ENCODE peak calls at places on chromosomes 6 and 20, in six cellular contexts. Q, J, K, E, O and G are unnamed samples.

GRCh38 chr6:25346064-25346463 is 66.9 kb downstream of the CARMIL1 start:
- DNase-seq in Q (no peak), J (no peak), K (no peak), E (no peak), O (no peak), G (no peak)

GRCh38 chr6:87661016-87661415 is 41.0 kb downstream of the AKIRIN2 start:
- DNase-seq in Q (no peak), J (peak; percentile 56), K (peak; percentile 61), E (peak; percentile 36), O (no peak), G (peak; percentile 40)

GRCh38 chr6:76026101-76026500 is 46.4 kb downstream of the IMPG1 start:
- DNase-seq in Q (no peak), J (peak; percentile 2), K (peak; percentile 8), E (no peak), O (peak; percentile 7), G (peak; percentile 33)

GRCh38 chr6:5752282-5752681 is 254.4 kb downstream of the NRN1 start:
- DNase-seq in Q (no peak), J (peak; percentile 80), K (peak; percentile 80), E (peak; percentile 50), O (no peak), G (peak; percentile 92)

GRCh38 chr6:77474286-77474956 is 11.1 kb upstream of the HTR1B start:
- DNase-seq in Q (no peak), J (no peak), K (no peak), E (peak; percentile 13), O (no peak), G (peak; percentile 22)

GRCh38 chr6:148770408-148771211 is 23.8 kb downstream of the UST start:
- DNase-seq in Q (no peak), J (no peak), K (no peak), E (no peak), O (no peak), G (no peak)

GRCh38 chr6:148109732-148110131 is 232.9 kb upstream of the SASH1 start:
- DNase-seq in Q (no peak), J (no peak), K (peak; percentile 5), E (no peak), O (no peak), G (no peak)

GRCh38 chr6:161829186-161829794 is 555.4 kb upstream of the AGPAT4 start:
- DNase-seq in Q (no peak), J (no peak), K (no peak), E (no peak), O (no peak), G (no peak)

GRCh38 chr20:4740774-4741431 is 19.2 kb downstream of the PRND start:
- DNase-seq in Q (no peak), J (peak; percentile 49), K (peak; percentile 65), E (peak; percentile 36), O (peak; percentile 79), G (peak; percentile 50)

GRCh38 chr6:10420546-10421507 is 6.0 kb upstream of the TFAP2A start:
- DNase-seq in Q (no peak), J (no peak), K (no peak), E (no peak), O (no peak), G (no peak)

GRCh38 chr6:41728073-41728936 is 7.1 kb downstream of the TFEB start:
- DNase-seq in Q (no peak), J (no peak), K (no peak), E (no peak), O (no peak), G (no peak)

GRCh38 chr20:4074877-4075455 is 59.6 kb upstream of the RNF24 start:
- DNase-seq in Q (no peak), J (no peak), K (no peak), E (no peak), O (no peak), G (no peak)

GRCh38 chr6:13573669-13574110 is 711 bp upstream of the SIRT5 start:
- DNase-seq in Q (no peak), J (peak; percentile 65), K (peak; percentile 25), E (peak; percentile 57), O (peak; percentile 21), G (peak; percentile 56)

GRCh38 chr20:11716239-11716944 is 201.3 kb upstream of the BTBD3 start:
- DNase-seq in Q (peak; percentile 8), J (peak; percentile 62), K (peak; percentile 97), E (peak; percentile 93), O (no peak), G (peak; percentile 89)

GRCh38 chr6:155349129-155349528 is 34.8 kb upstream of the TFB1M start:
- DNase-seq in Q (no peak), J (peak; percentile 51), K (peak; percentile 33), E (peak; percentile 31), O (no peak), G (peak; percentile 38)

GRCh38 chr6:20188630-20189075 is 23.6 kb downstream of the MBOAT1 start:
- DNase-seq in Q (no peak), J (no peak), K (no peak), E (peak; percentile 61), O (no peak), G (no peak)

GRCh38 chr6:116017546-116018276 is 43.0 kb downstream of the FRK start:
- DNase-seq in Q (no peak), J (no peak), K (no peak), E (no peak), O (no peak), G (no peak)

GRCh38 chr6:139666284-139666683 is 291.8 kb upstream of the CITED2 start:
- DNase-seq in Q (no peak), J (no peak), K (no peak), E (no peak), O (no peak), G (no peak)

GRCh38 chr6:17829905-17830304 is 123.2 kb upstream of the NUP153 start:
- DNase-seq in Q (no peak), J (no peak), K (no peak), E (no peak), O (no peak), G (no peak)

GRCh38 chr6:115898246-115898645 is 162.4 kb downstream of the FRK start:
- DNase-seq in Q (no peak), J (peak; percentile 72), K (peak; percentile 40), E (peak; percentile 52), O (no peak), G (no peak)

GRCh38 chr6:130697661-130698535 is 129.3 kb upstream of the SMLR1 start:
- DNase-seq in Q (no peak), J (peak; percentile 70), K (peak; percentile 81), E (peak; percentile 72), O (peak; percentile 64), G (peak; percentile 73)

GRCh38 chr20:57856658-57857057 is 146.8 kb upstream of the PMEPA1 start:
- DNase-seq in Q (no peak), J (no peak), K (no peak), E (no peak), O (no peak), G (no peak)

GRCh38 chr6:157333537-157333936 is 10.2 kb upstream of the TMEM242 start:
- DNase-seq in Q (no peak), J (no peak), K (no peak), E (no peak), O (no peak), G (no peak)

GRCh38 chr6:107513214-107513613 is 23.3 kb downstream of the SOBP start:
- DNase-seq in Q (no peak), J (no peak), K (no peak), E (no peak), O (no peak), G (no peak)